ENCODE peak calls at places on chromosomes 3 and 15, in seven cellular contexts. V is SK-N-SH, L is K562, R is HCT116, U is HepG2, C is GM12878, P is H1. F is an unnamed sample.

GRCh38 chr3:12959838-12960378 is 113.3 kb downstream of the IQSEC1 start:
- DNase-seq in C (no peak), P (no peak), R (no peak), V (no peak), U (no peak), L (peak; percentile 61), F (no peak)

GRCh38 chr15:60766391-60767128 is 287.6 kb upstream of the ICE2 start:
- DNase-seq in R (no peak), P (no peak), L (no peak), C (no peak), U (peak; percentile 18), V (peak; percentile 47), F (no peak)

GRCh38 chr3:30691249-30691880 is 85.0 kb downstream of the TGFBR2 start:
- DNase-seq in P (no peak), U (no peak), R (no peak), L (no peak), V (no peak), C (no peak), F (no peak)

GRCh38 chr3:168914662-168915061 is 748.9 kb downstream of the MECOM start:
- DNase-seq in V (no peak), U (no peak), P (no peak), R (no peak), L (no peak), C (no peak), F (no peak)

GRCh38 chr3:139870000-139870675 is 64.8 kb upstream of the CLSTN2 start:
- DNase-seq in P (no peak), U (no peak), R (no peak), C (no peak), L (no peak), V (no peak), F (no peak)

GRCh38 chr3:159897331-159898075 is 91.1 kb upstream of the IL12A start:
- DNase-seq in P (no peak), R (no peak), U (no peak), V (peak; percentile 21), L (no peak), C (no peak), F (no peak)

GRCh38 chr15:73951044-73951561 is 24.8 kb downstream of the LOXL1 start:
- DNase-seq in P (peak; percentile 78), U (peak; percentile 83), C (no peak), R (no peak), V (peak; percentile 96), L (peak; percentile 86), F (peak; percentile 80)

GRCh38 chr3:157119369-157119951 is 40.5 kb downstream of the CCNL1 start:
- DNase-seq in P (no peak), U (peak; percentile 35), C (no peak), L (peak; percentile 88), R (no peak), V (no peak), F (no peak)

GRCh38 chr15:60573936-60574335 is 95.0 kb upstream of the ICE2 start:
- DNase-seq in V (no peak), L (no peak), P (no peak), C (no peak), U (no peak), R (no peak), F (no peak)

GRCh38 chr3:12143949-12144504 is 14.7 kb downstream of the TIMP4 start:
- DNase-seq in P (no peak), R (no peak), U (no peak), C (no peak), V (no peak), L (no peak), F (no peak)

GRCh38 chr3:139043554-139044365 is 932 bp downstream of the PRR23C start:
- DNase-seq in U (no peak), L (no peak), V (no peak), C (no peak), R (no peak), P (no peak), F (no peak)

GRCh38 chr15:98755781-98756180 is 107.4 kb downstream of the IGF1R start:
- DNase-seq in P (no peak), V (no peak), R (no peak), L (no peak), C (no peak), U (no peak), F (no peak)

GRCh38 chr3:27326211-27326948 is 42.8 kb downstream of the NEK10 start:
- DNase-seq in R (no peak), P (no peak), V (no peak), C (no peak), L (no peak), U (no peak), F (no peak)

GRCh38 chr15:84762840-84763572 is 14.6 kb downstream of the ZNF592 start:
- DNase-seq in R (no peak), C (no peak), L (no peak), V (no peak), P (no peak), U (no peak), F (no peak)

GRCh38 chr15:31378363-31378903 is 51.8 kb downstream of the KLF13 start:
- DNase-seq in C (no peak), R (no peak), V (no peak), L (no peak), U (no peak), P (no peak), F (no peak)
- TF ChIP-seq JUND in C (no peak), R (no peak), V (no peak), L (no peak), U (no peak), P (no peak), F (no peak)

GRCh38 chr3:194133661-194134230 is 2.2 kb upstream of the HES1 start:
- DNase-seq in R (no peak), P (no peak), V (no peak), C (no peak), L (peak; percentile 71), U (peak; percentile 87), F (peak; percentile 78)
- TF ChIP-seq JUND in R (no peak), P (no peak), V (no peak), C (no peak), L (no peak), U (no peak), F (no peak)

GRCh38 chr15:57406040-57406772 is 29.9 kb downstream of the CGNL1 start:
- DNase-seq in U (peak; percentile 48), V (no peak), R (no peak), L (no peak), P (no peak), C (no peak), F (no peak)
- TF ChIP-seq JUND in U (no peak), V (no peak), R (no peak), L (no peak), P (no peak), C (no peak), F (no peak)

GRCh38 chr3:50212502-50212901 is 7.4 kb downstream of the SLC38A3 start:
- DNase-seq in U (no peak), L (no peak), P (no peak), C (no peak), R (no peak), V (no peak), F (no peak)

GRCh38 chr3:50215529-50215928 is 10.5 kb downstream of the SLC38A3 start:
- DNase-seq in U (no peak), L (no peak), R (no peak), C (no peak), P (no peak), V (no peak), F (no peak)

GRCh38 chr3:50212971-50213370 is 7.9 kb downstream of the SLC38A3 start:
- DNase-seq in U (no peak), C (no peak), P (no peak), L (no peak), R (no peak), V (no peak), F (no peak)

GRCh38 chr3:50213383-50213782 is 8.3 kb downstream of the SLC38A3 start:
- DNase-seq in V (no peak), R (no peak), L (no peak), P (no peak), C (no peak), U (no peak), F (no peak)

GRCh38 chr3:50214824-50215223 is 9.8 kb downstream of the SLC38A3 start:
- DNase-seq in R (no peak), V (no peak), C (no peak), P (no peak), U (no peak), L (no peak), F (no peak)
- TF ChIP-seq JUND in R (no peak), V (no peak), C (no peak), P (no peak), U (no peak), L (no peak), F (no peak)